ENCODE peak calls at places on chromosome 21, in seven cellular contexts. One of them, this sample, is unnamed.

GRCh38 chr21:45536301-45537081 is 5.7 kb downstream of the SLC19A1 start:
- DNase-seq in NB4: no peak
- DNase-seq in aorta: peak; percentile 45
- DNase-seq in fibroblast of lung: no peak
- DNase-seq in right atrium auricular region: no peak
- DNase-seq in CD8-positive, alpha-beta memory T cell: no peak
- DNase-seq in testis: no peak
- DNase-seq in this sample: no peak

GRCh38 chr21:25283720-25284119 is 323.6 kb downstream of the MRPL39 start:
- DNase-seq in fibroblast of lung: peak; percentile 57
- DNase-seq in aorta: no peak
- DNase-seq in CD8-positive, alpha-beta memory T cell: no peak
- DNase-seq in testis: no peak
- DNase-seq in right atrium auricular region: no peak
- DNase-seq in NB4: peak; percentile 30
- DNase-seq in this sample: peak; percentile 70

GRCh38 chr21:16258834-16259611 is 529.2 kb downstream of the USP25 start:
- DNase-seq in right atrium auricular region: no peak
- DNase-seq in NB4: no peak
- DNase-seq in CD8-positive, alpha-beta memory T cell: no peak
- DNase-seq in fibroblast of lung: no peak
- DNase-seq in testis: no peak
- DNase-seq in aorta: no peak
- DNase-seq in this sample: no peak

GRCh38 chr21:36297938-36298572 is 21.9 kb upstream of the MORC3 start:
- DNase-seq in testis: peak; percentile 45
- DNase-seq in fibroblast of lung: no peak
- DNase-seq in CD8-positive, alpha-beta memory T cell: peak; percentile 49
- DNase-seq in right atrium auricular region: peak; percentile 66
- DNase-seq in aorta: peak; percentile 66
- DNase-seq in NB4: peak; percentile 77
- DNase-seq in this sample: no peak

GRCh38 chr21:36035381-36035791 is 24.9 kb downstream of the SETD4 start:
- DNase-seq in fibroblast of lung: no peak
- DNase-seq in NB4: no peak
- DNase-seq in CD8-positive, alpha-beta memory T cell: no peak
- DNase-seq in right atrium auricular region: no peak
- DNase-seq in testis: no peak
- DNase-seq in aorta: no peak
- DNase-seq in this sample: no peak

GRCh38 chr21:28513450-28513849 is 479.2 kb downstream of the LTN1 start:
- DNase-seq in aorta: no peak
- DNase-seq in right atrium auricular region: no peak
- DNase-seq in fibroblast of lung: peak; percentile 25
- DNase-seq in NB4: no peak
- DNase-seq in testis: no peak
- DNase-seq in CD8-positive, alpha-beta memory T cell: no peak
- DNase-seq in this sample: peak; percentile 14

GRCh38 chr21:25586242-25586805 is 21.0 kb downstream of the MRPL39 start:
- DNase-seq in aorta: no peak
- DNase-seq in fibroblast of lung: no peak
- DNase-seq in testis: no peak
- DNase-seq in NB4: no peak
- DNase-seq in CD8-positive, alpha-beta memory T cell: no peak
- DNase-seq in right atrium auricular region: no peak
- DNase-seq in this sample: no peak

GRCh38 chr21:28068455-28069358 is 924.0 kb downstream of the LTN1 start:
- DNase-seq in fibroblast of lung: no peak
- DNase-seq in aorta: no peak
- DNase-seq in testis: no peak
- DNase-seq in NB4: no peak
- DNase-seq in CD8-positive, alpha-beta memory T cell: no peak
- DNase-seq in right atrium auricular region: no peak
- DNase-seq in this sample: no peak

GRCh38 chr21:36658926-36659325 is 40.0 kb upstream of the SIM2 start:
- DNase-seq in testis: no peak
- DNase-seq in aorta: no peak
- DNase-seq in NB4: no peak
- DNase-seq in right atrium auricular region: no peak
- DNase-seq in fibroblast of lung: no peak
- DNase-seq in CD8-positive, alpha-beta memory T cell: no peak
- DNase-seq in this sample: no peak

GRCh38 chr21:25215698-25216384 is 391.4 kb downstream of the MRPL39 start:
- DNase-seq in testis: no peak
- DNase-seq in CD8-positive, alpha-beta memory T cell: no peak
- DNase-seq in aorta: no peak
- DNase-seq in fibroblast of lung: no peak
- DNase-seq in NB4: no peak
- DNase-seq in right atrium auricular region: no peak
- DNase-seq in this sample: no peak

GRCh38 chr21:46265736-46266525 is 19.5 kb downstream of the MCM3AP start:
- DNase-seq in CD8-positive, alpha-beta memory T cell: no peak
- DNase-seq in right atrium auricular region: no peak
- DNase-seq in testis: no peak
- DNase-seq in aorta: no peak
- DNase-seq in fibroblast of lung: no peak
- DNase-seq in NB4: no peak
- DNase-seq in this sample: no peak

GRCh38 chr21:40284481-40284880 is 417.2 kb downstream of the PCP4 start:
- DNase-seq in NB4: no peak
- DNase-seq in fibroblast of lung: no peak
- DNase-seq in aorta: no peak
- DNase-seq in testis: no peak
- DNase-seq in CD8-positive, alpha-beta memory T cell: no peak
- DNase-seq in right atrium auricular region: no peak
- DNase-seq in this sample: no peak

GRCh38 chr21:25906554-25906953 is 171.8 kb downstream of the GABPA start:
- DNase-seq in testis: no peak
- DNase-seq in NB4: no peak
- DNase-seq in right atrium auricular region: no peak
- DNase-seq in fibroblast of lung: no peak
- DNase-seq in CD8-positive, alpha-beta memory T cell: no peak
- DNase-seq in aorta: no peak
- DNase-seq in this sample: no peak

GRCh38 chr21:45847870-45848269 is 133.7 kb upstream of the COL6A1 start:
- DNase-seq in CD8-positive, alpha-beta memory T cell: no peak
- DNase-seq in aorta: no peak
- DNase-seq in NB4: no peak
- DNase-seq in right atrium auricular region: no peak
- DNase-seq in fibroblast of lung: no peak
- DNase-seq in testis: no peak
- DNase-seq in this sample: no peak

GRCh38 chr21:32726742-32727477 is 903 bp downstream of the SYNJ1 start:
- DNase-seq in fibroblast of lung: peak; percentile 20
- DNase-seq in testis: no peak
- DNase-seq in aorta: peak; percentile 43
- DNase-seq in CD8-positive, alpha-beta memory T cell: no peak
- DNase-seq in NB4: peak; percentile 70
- DNase-seq in right atrium auricular region: no peak
- DNase-seq in this sample: peak; percentile 37

GRCh38 chr21:46024983-46025860 is 43.7 kb downstream of the COL6A1 start:
- DNase-seq in testis: no peak
- DNase-seq in aorta: no peak
- DNase-seq in CD8-positive, alpha-beta memory T cell: no peak
- DNase-seq in right atrium auricular region: no peak
- DNase-seq in NB4: no peak
- DNase-seq in fibroblast of lung: no peak
- DNase-seq in this sample: peak; percentile 73

GRCh38 chr21:15054089-15054488 is 10.7 kb downstream of the NRIP1 start:
- DNase-seq in aorta: no peak
- DNase-seq in testis: no peak
- DNase-seq in CD8-positive, alpha-beta memory T cell: no peak
- DNase-seq in fibroblast of lung: no peak
- DNase-seq in right atrium auricular region: no peak
- DNase-seq in NB4: no peak
- DNase-seq in this sample: no peak

GRCh38 chr21:45403825-45404725 is 890 bp upstream of the COL18A1 start:
- DNase-seq in aorta: peak; percentile 85
- DNase-seq in testis: peak; percentile 51
- DNase-seq in fibroblast of lung: peak; percentile 67
- DNase-seq in CD8-positive, alpha-beta memory T cell: no peak
- DNase-seq in NB4: no peak
- DNase-seq in right atrium auricular region: peak; percentile 81
- DNase-seq in this sample: peak; percentile 65

GRCh38 chr21:26280715-26281310 is 110.2 kb upstream of the APP start:
- DNase-seq in right atrium auricular region: no peak
- DNase-seq in NB4: no peak
- DNase-seq in testis: no peak
- DNase-seq in aorta: no peak
- DNase-seq in CD8-positive, alpha-beta memory T cell: no peak
- DNase-seq in fibroblast of lung: no peak
- DNase-seq in this sample: no peak

GRCh38 chr21:36642777-36643176 is 56.1 kb upstream of the SIM2 start:
- DNase-seq in NB4: no peak
- DNase-seq in CD8-positive, alpha-beta memory T cell: no peak
- DNase-seq in right atrium auricular region: no peak
- DNase-seq in aorta: no peak
- DNase-seq in fibroblast of lung: no peak
- DNase-seq in testis: no peak
- DNase-seq in this sample: no peak

GRCh38 chr21:45509566-45510465 is 32.4 kb downstream of the SLC19A1 start:
- DNase-seq in aorta: peak; percentile 42
- DNase-seq in NB4: peak; percentile 37
- DNase-seq in fibroblast of lung: no peak
- DNase-seq in right atrium auricular region: no peak
- DNase-seq in testis: no peak
- DNase-seq in CD8-positive, alpha-beta memory T cell: no peak
- DNase-seq in this sample: no peak

GRCh38 chr21:31332525-31332924 is 11.5 kb downstream of the TIAM1 start:
- DNase-seq in fibroblast of lung: no peak
- DNase-seq in CD8-positive, alpha-beta memory T cell: no peak
- DNase-seq in testis: no peak
- DNase-seq in right atrium auricular region: no peak
- DNase-seq in NB4: no peak
- DNase-seq in aorta: no peak
- DNase-seq in this sample: no peak
- H3K4me3 ChIP-seq in fibroblast of lung: no peak overlapping the region
- H3K4me3 ChIP-seq in CD8-positive, alpha-beta memory T cell: no peak overlapping the region
- H3K4me3 ChIP-seq in testis: no peak overlapping the region
- H3K4me3 ChIP-seq in right atrium auricular region: no peak overlapping the region
- H3K4me3 ChIP-seq in NB4: no peak overlapping the region
- H3K4me3 ChIP-seq in aorta: no peak overlapping the region
- H3K4me3 ChIP-seq in this sample: no peak overlapping the region

GRCh38 chr21:17796037-17796403 is 23.1 kb downstream of the C21orf91 start:
- DNase-seq in aorta: no peak
- DNase-seq in CD8-positive, alpha-beta memory T cell: no peak
- DNase-seq in NB4: no peak
- DNase-seq in right atrium auricular region: no peak
- DNase-seq in testis: no peak
- DNase-seq in fibroblast of lung: no peak
- DNase-seq in this sample: no peak

GRCh38 chr21:17793271-17793670 is 25.9 kb downstream of the C21orf91 start:
- DNase-seq in CD8-positive, alpha-beta memory T cell: no peak
- DNase-seq in right atrium auricular region: no peak
- DNase-seq in fibroblast of lung: no peak
- DNase-seq in testis: no peak
- DNase-seq in aorta: no peak
- DNase-seq in NB4: no peak
- DNase-seq in this sample: no peak

GRCh38 chr21:17793675-17794123 is 25.5 kb downstream of the C21orf91 start:
- DNase-seq in NB4: no peak
- DNase-seq in testis: no peak
- DNase-seq in fibroblast of lung: peak; percentile 53
- DNase-seq in right atrium auricular region: no peak
- DNase-seq in aorta: no peak
- DNase-seq in CD8-positive, alpha-beta memory T cell: no peak
- DNase-seq in this sample: no peak

GRCh38 chr21:17795084-17796036 is 23.8 kb downstream of the C21orf91 start:
- DNase-seq in right atrium auricular region: no peak
- DNase-seq in testis: no peak
- DNase-seq in aorta: no peak
- DNase-seq in NB4: no peak
- DNase-seq in fibroblast of lung: no peak
- DNase-seq in CD8-positive, alpha-beta memory T cell: no peak
- DNase-seq in this sample: no peak

DNA sequence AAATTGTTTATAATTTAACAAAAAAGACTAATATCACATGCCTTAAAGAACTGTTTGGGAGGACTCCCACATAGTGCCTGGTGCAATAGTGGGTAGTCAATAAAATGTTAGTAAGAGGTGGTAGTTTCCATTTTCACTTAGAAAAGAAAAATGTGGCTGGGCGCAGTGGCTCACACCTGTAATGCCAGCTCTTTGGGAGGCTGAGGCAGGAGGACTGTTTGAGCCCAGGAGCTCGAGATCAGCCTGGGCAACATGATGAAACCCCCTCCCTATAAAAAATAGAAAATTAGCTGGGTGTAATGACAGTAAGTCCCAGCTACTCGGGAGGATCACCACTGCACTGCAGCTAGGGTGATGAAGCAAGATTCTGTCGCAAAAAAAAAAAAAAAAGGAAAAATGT is 24.5 kb downstream of the C21orf91 start:
- DNase-seq in fibroblast of lung: no peak
- DNase-seq in NB4: no peak
- DNase-seq in testis: no peak
- DNase-seq in right atrium auricular region: no peak
- DNase-seq in CD8-positive, alpha-beta memory T cell: no peak
- DNase-seq in aorta: no peak
- DNase-seq in this sample: no peak
- H3K4me3 ChIP-seq in fibroblast of lung: no peak overlapping the region
- H3K4me3 ChIP-seq in NB4: no peak overlapping the region
- H3K4me3 ChIP-seq in testis: no peak overlapping the region
- H3K4me3 ChIP-seq in right atrium auricular region: no peak overlapping the region
- H3K4me3 ChIP-seq in CD8-positive, alpha-beta memory T cell: peak overlapping the region; percentile 52
- H3K4me3 ChIP-seq in aorta: no peak overlapping the region
- H3K4me3 ChIP-seq in this sample: no peak overlapping the region

DNA sequence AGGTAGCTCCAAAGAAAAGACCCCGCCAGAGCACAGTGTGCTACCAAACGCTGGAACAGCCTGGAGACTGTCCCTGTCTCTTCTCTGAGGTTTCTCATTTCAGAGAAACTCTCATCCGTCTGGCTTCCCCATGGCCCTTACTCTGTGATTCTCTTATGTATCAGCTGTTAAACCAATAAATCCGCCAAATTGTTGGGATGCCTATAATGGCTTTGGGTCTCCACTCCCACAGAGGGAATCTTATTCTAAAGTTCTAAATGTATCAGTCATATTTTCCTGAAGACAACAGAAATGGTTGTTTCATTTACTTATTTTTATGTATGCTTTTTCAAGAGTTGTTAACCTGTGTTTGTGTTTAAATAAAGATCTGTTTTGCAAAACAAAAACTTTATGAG is 4.0 kb downstream of the ERG start:
- DNase-seq in fibroblast of lung: no peak
- DNase-seq in CD8-positive, alpha-beta memory T cell: no peak
- DNase-seq in aorta: no peak
- DNase-seq in right atrium auricular region: no peak
- DNase-seq in testis: no peak
- DNase-seq in NB4: no peak
- DNase-seq in this sample: no peak
- H3K4me3 ChIP-seq in fibroblast of lung: no peak overlapping the region
- H3K4me3 ChIP-seq in CD8-positive, alpha-beta memory T cell: no peak overlapping the region
- H3K4me3 ChIP-seq in aorta: no peak overlapping the region
- H3K4me3 ChIP-seq in right atrium auricular region: no peak overlapping the region
- H3K4me3 ChIP-seq in testis: no peak overlapping the region
- H3K4me3 ChIP-seq in NB4: no peak overlapping the region
- H3K4me3 ChIP-seq in this sample: no peak overlapping the region

DNA sequence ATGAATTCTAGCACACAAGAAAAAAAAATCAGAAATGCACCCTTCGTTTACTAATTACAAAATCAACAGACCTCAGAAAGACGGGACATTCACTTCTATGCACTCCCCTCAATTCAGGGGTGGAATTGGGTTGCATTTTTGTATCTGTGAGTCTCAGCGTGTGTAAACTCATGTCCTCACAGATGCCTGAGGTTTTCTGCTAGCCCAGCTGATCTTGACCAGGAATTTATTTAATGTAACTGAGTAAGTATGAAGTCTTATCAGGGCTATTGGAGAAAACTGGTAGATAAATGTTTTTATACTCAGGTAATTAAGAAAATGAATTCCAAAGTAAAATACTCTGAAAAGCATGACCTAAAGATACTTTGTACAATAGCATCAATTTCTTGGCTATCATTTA is 167.7 kb downstream of the RUNX1 start:
- DNase-seq in NB4: no peak
- DNase-seq in right atrium auricular region: no peak
- DNase-seq in testis: no peak
- DNase-seq in fibroblast of lung: peak; percentile 66
- DNase-seq in aorta: no peak
- DNase-seq in CD8-positive, alpha-beta memory T cell: no peak
- DNase-seq in this sample: peak; percentile 57
- H3K4me3 ChIP-seq in NB4: peak overlapping the region; percentile 99
- H3K4me3 ChIP-seq in right atrium auricular region: no peak overlapping the region
- H3K4me3 ChIP-seq in testis: no peak overlapping the region
- H3K4me3 ChIP-seq in fibroblast of lung: peak overlapping the region; percentile 75
- H3K4me3 ChIP-seq in aorta: no peak overlapping the region
- H3K4me3 ChIP-seq in CD8-positive, alpha-beta memory T cell: no peak overlapping the region
- H3K4me3 ChIP-seq in this sample: peak overlapping the region; percentile 21

This sample was measured in fibroblast of pulmonary artery.